ENCODE peak calls at places on chromosomes 7 and 10, in six cellular contexts. G, M, J, O, Z and H are unnamed samples.

GRCh38 chr7:115679976-115680375 is 350.6 kb downstream of the TFEC start:
- DNase-seq in Z (peak), O (peak), M (peak), J (peak), G (no peak), H (peak)

GRCh38 chr7:183907-184767 is 8.2 kb upstream of the FAM20C start:
- DNase-seq in O (no peak), Z (no peak), G (no peak), J (no peak), M (no peak), H (no peak)

GRCh38 chr10:92180326-92180881 is 110.5 kb downstream of the CPEB3 start:
- DNase-seq in O (no peak), G (no peak), Z (no peak), M (no peak), J (no peak), H (no peak)

GRCh38 chr7:7521259-7521658 is 14.4 kb downstream of the COL28A1 start:
- DNase-seq in G (peak), J (peak), Z (no peak), O (no peak), M (no peak), H (peak)

GRCh38 chr10:113557389-113558321 is 4.8 kb downstream of the HABP2 start:
- DNase-seq in J (no peak), Z (no peak), G (peak), M (peak), O (no peak), H (no peak)

GRCh38 chr10:34922138-34922537 is 107.0 kb upstream of the PARD3 start:
- DNase-seq in G (no peak), Z (no peak), M (no peak), O (no peak), J (no peak), H (no peak)

GRCh38 chr7:95469187-95469586 is 16.6 kb upstream of the ASB4 start:
- DNase-seq in J (no peak), Z (no peak), M (no peak), G (no peak), O (no peak), H (no peak)

GRCh38 chr10:25263931-25264330 is 89.1 kb downstream of the GPR158 start:
- DNase-seq in M (no peak), O (no peak), G (no peak), Z (no peak), J (no peak), H (no peak)

GRCh38 chr10:49502358-49502757 is 36.6 kb downstream of the ERCC6 start:
- DNase-seq in O (no peak), Z (no peak), M (no peak), G (no peak), J (no peak), H (no peak)

GRCh38 chr7:127239814-127240213 is 12.9 kb downstream of the GRM8 start:
- DNase-seq in G (peak), O (no peak), J (peak), M (no peak), Z (no peak), H (peak)

GRCh38 chr10:110530131-110530831 is 32.6 kb downstream of the DUSP5 start:
- DNase-seq in M (no peak), O (no peak), Z (peak), G (no peak), J (peak), H (no peak)

GRCh38 chr7:80879849-80880248 is 39.0 kb downstream of the SEMA3C start:
- DNase-seq in M (no peak), G (no peak), Z (no peak), J (no peak), O (no peak), H (no peak)

GRCh38 chr10:20004087-20004523 is 187.9 kb downstream of the PLXDC2 start:
- DNase-seq in G (no peak), O (peak), J (no peak), Z (no peak), M (no peak), H (peak)

GRCh38 chr7:134646425-134647305 is at the start of gene BPGM:
- DNase-seq in M (peak), O (peak), Z (peak), J (peak), G (peak), H (peak)

GRCh38 chr10:113297226-113297625 is 255.6 kb upstream of the HABP2 start:
- DNase-seq in Z (no peak), J (peak), M (no peak), O (no peak), G (no peak), H (no peak)

GRCh38 chr10:13939391-13939790 is 352.6 kb downstream of the PRPF18 start:
- DNase-seq in Z (no peak), J (no peak), O (no peak), G (no peak), M (peak), H (no peak)

GRCh38 chr7:66629222-66629658 is 559 bp downstream of the KCTD7 start:
- DNase-seq in O (no peak), M (peak), J (no peak), Z (no peak), G (peak), H (no peak)

GRCh38 chr7:66628361-66629221 is at the start of gene KCTD7:
- DNase-seq in O (peak), M (peak), J (peak), Z (peak), G (peak), H (peak)

GRCh38 chr7:66627876-66628360 is 763 bp upstream of the KCTD7 start:
- DNase-seq in O (no peak), J (no peak), Z (peak), G (no peak), M (no peak), H (peak)

GRCh38 chr7:66626236-66626957 is 2.3 kb upstream of the KCTD7 start:
- DNase-seq in G (no peak), J (no peak), M (no peak), O (no peak), Z (peak), H (no peak)

DNA sequence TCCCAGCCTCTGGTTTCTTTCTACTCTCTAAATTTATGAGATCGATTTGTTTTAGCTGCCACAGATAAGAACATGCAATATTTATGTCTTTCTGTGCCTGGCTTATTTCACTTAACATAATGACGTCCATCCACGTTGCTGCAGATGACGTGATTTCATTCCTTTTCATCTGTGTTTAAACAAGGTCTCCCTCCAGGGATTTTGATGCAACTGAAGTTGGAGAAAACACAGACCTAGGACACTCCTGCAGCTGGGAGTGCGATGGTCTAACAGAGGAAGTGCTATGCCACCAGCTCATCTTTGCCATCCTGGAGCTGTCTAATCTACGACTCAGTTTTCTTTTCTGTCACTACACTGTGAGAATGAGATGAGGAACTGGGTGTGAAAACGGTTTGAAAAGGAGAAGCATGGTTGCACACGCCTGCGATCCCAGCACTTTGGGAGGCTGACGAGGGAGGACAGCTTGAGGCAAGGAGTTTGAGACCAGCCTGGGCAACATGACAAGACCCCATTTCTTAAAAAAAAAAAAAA is 1.5 kb upstream of the KCTD7 start:
- DNase-seq in J (no peak), Z (no peak), M (no peak), G (no peak), O (no peak), H (peak)
- H3K4me3 ChIP-seq in J (peak), Z (peak), M (no peak), G (no peak), O (peak), H (no peak)

GRCh38 chr10:44468965-44469364 is 84.1 kb upstream of the CXCL12 start:
- DNase-seq in Z (no peak), O (no peak), G (no peak), M (no peak), J (no peak), H (no peak)
- TF ChIP-seq MYC in Z (no peak), O (no peak), G (no peak), M (no peak), J (no peak), H (no peak)

DNA sequence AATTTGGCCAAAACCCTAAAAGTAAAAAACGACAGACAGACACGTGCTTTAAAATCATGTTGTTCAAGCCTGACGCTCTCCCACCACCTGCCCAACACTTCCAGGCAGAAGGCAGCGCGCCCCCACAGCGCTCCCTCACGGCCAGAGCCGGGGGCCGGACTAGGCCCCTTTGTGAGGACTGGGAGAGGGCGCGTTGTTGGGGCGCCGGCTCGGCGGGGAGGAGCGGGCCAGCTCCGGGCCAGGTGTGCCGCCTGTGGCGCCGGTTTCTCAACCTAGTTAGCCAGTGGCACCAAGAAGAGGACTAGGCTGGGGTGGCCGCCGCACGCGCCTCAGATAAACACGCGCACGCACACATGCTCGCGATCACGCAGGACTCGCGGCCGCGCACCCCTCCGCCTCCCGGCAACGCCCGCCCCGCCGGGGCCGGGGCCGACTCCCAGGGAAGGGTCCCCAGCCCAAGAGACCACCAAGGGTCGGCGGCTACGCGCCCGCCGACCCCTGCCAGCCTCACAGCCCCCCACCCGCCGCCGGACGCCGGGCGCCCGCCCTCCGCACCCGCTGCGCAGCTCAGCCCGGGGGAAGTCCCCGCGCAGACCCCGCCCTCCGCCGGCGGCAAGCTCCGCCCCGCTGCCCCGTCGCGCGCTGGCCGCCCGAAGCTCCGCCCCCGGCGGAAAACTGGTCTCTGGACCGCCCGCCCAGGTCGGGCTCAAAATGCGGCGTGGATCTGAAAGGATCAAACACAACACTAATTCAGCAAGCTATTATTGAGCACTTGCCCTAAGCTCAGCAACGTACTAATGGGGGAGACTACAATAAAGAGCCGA is at the start of gene IMMP2L:
- DNase-seq in M (peak), Z (peak), G (peak), J (peak), O (peak), H (peak)
- TF ChIP-seq POLR2A in M (peak), Z (peak), G (peak), J (peak), O (peak), H (peak)

GRCh38 chr10:23157239-23157661 is 34.9 kb upstream of the PTF1A start:
- DNase-seq in J (no peak), O (peak), Z (no peak), M (no peak), G (no peak), H (no peak)
- H3K4me3 ChIP-seq in J (no peak), O (no peak), Z (no peak), M (no peak), G (no peak), H (no peak)

GRCh38 chr7:91835191-91836064 is 45.1 kb downstream of the MTERF1 start:
- DNase-seq in J (no peak), O (no peak), M (no peak), Z (no peak), G (no peak), H (no peak)
- TF ChIP-seq MYC in J (no peak), O (no peak), M (no peak), Z (no peak), G (no peak), H (no peak)